ENCODE peak calls at places on chromosomes 6 and 20, in seven cellular contexts. One of them, this sample, is unnamed.
A peak's percentile ranks its signal among the peaks of the same experiment; 100 is the strongest.

GRCh38 chr6:24910331-24910849 is 25.4 kb downstream of the RIPOR2 start:
- DNase-seq in Peyer's patch: no peak
- DNase-seq in suprapubic skin: peak; percentile 67
- DNase-seq in transverse colon: no peak
- DNase-seq in body of pancreas: peak; percentile 19
- DNase-seq in ovary: peak; percentile 28
- DNase-seq in NB4: no peak
- DNase-seq in this sample: no peak

GRCh38 chr6:57305754-57306153 is 11.7 kb upstream of the PRIM2 start:
- DNase-seq in Peyer's patch: no peak
- DNase-seq in suprapubic skin: no peak
- DNase-seq in transverse colon: no peak
- DNase-seq in body of pancreas: no peak
- DNase-seq in ovary: no peak
- DNase-seq in NB4: no peak
- DNase-seq in this sample: no peak

GRCh38 chr6:84774174-84775158 is 10.1 kb upstream of the TBX18 start:
- DNase-seq in Peyer's patch: peak; percentile 50
- DNase-seq in suprapubic skin: peak; percentile 61
- DNase-seq in transverse colon: no peak
- DNase-seq in body of pancreas: peak; percentile 73
- DNase-seq in ovary: peak; percentile 21
- DNase-seq in NB4: no peak
- DNase-seq in this sample: peak; percentile 36

GRCh38 chr6:144896296-144896695 is 611.2 kb downstream of the UTRN start:
- DNase-seq in Peyer's patch: no peak
- DNase-seq in suprapubic skin: no peak
- DNase-seq in transverse colon: no peak
- DNase-seq in body of pancreas: no peak
- DNase-seq in ovary: no peak
- DNase-seq in NB4: no peak
- DNase-seq in this sample: no peak

GRCh38 chr20:25057234-25058050 is 497 bp downstream of the ACSS1 start:
- DNase-seq in Peyer's patch: peak; percentile 88
- DNase-seq in suprapubic skin: peak; percentile 78
- DNase-seq in transverse colon: peak; percentile 85
- DNase-seq in body of pancreas: peak; percentile 86
- DNase-seq in ovary: peak; percentile 65
- DNase-seq in NB4: peak; percentile 79
- DNase-seq in this sample: peak; percentile 77

GRCh38 chr6:89081129-89081422 is 525 bp downstream of the PNRC1 start:
- DNase-seq in Peyer's patch: no peak
- DNase-seq in suprapubic skin: no peak
- DNase-seq in transverse colon: no peak
- DNase-seq in body of pancreas: no peak
- DNase-seq in ovary: no peak
- DNase-seq in NB4: no peak
- DNase-seq in this sample: no peak

GRCh38 chr20:50475879-50476292 is 34.3 kb upstream of the PTPN1 start:
- DNase-seq in Peyer's patch: peak; percentile 63
- DNase-seq in suprapubic skin: no peak
- DNase-seq in transverse colon: peak; percentile 74
- DNase-seq in body of pancreas: no peak
- DNase-seq in ovary: peak; percentile 73
- DNase-seq in NB4: peak; percentile 31
- DNase-seq in this sample: peak; percentile 72

GRCh38 chr6:158620963-158621693 is 23.4 kb downstream of the DYNLT1 start:
- DNase-seq in Peyer's patch: peak; percentile 25
- DNase-seq in suprapubic skin: no peak
- DNase-seq in transverse colon: no peak
- DNase-seq in body of pancreas: no peak
- DNase-seq in ovary: no peak
- DNase-seq in NB4: no peak
- DNase-seq in this sample: no peak

GRCh38 chr6:151141685-151142084 is 98.1 kb upstream of the AKAP12 start:
- DNase-seq in Peyer's patch: no peak
- DNase-seq in suprapubic skin: no peak
- DNase-seq in transverse colon: no peak
- DNase-seq in body of pancreas: no peak
- DNase-seq in ovary: no peak
- DNase-seq in NB4: no peak
- DNase-seq in this sample: no peak

GRCh38 chr20:137668-138131 is 4.7 kb upstream of the DEFB126 start:
- DNase-seq in Peyer's patch: no peak
- DNase-seq in suprapubic skin: no peak
- DNase-seq in transverse colon: no peak
- DNase-seq in body of pancreas: no peak
- DNase-seq in ovary: no peak
- DNase-seq in NB4: peak; percentile 44
- DNase-seq in this sample: peak; percentile 43

GRCh38 chr6:3751730-3752537 is 421 bp upstream of the PXDC1 start:
- DNase-seq in Peyer's patch: peak; percentile 86
- DNase-seq in suprapubic skin: peak; percentile 96
- DNase-seq in transverse colon: peak; percentile 86
- DNase-seq in body of pancreas: peak; percentile 85
- DNase-seq in ovary: peak; percentile 91
- DNase-seq in NB4: peak; percentile 70
- DNase-seq in this sample: peak; percentile 58

GRCh38 chr20:45450097-45450818 is 19.3 kb upstream of the WFDC2 start:
- DNase-seq in Peyer's patch: no peak
- DNase-seq in suprapubic skin: no peak
- DNase-seq in transverse colon: peak; percentile 23
- DNase-seq in body of pancreas: peak; percentile 30
- DNase-seq in ovary: no peak
- DNase-seq in NB4: peak; percentile 94
- DNase-seq in this sample: peak; percentile 69

GRCh38 chr6:36907781-36908180 is 22.0 kb downstream of the C6orf89 start:
- DNase-seq in Peyer's patch: no peak
- DNase-seq in suprapubic skin: no peak
- DNase-seq in transverse colon: peak; percentile 44
- DNase-seq in body of pancreas: peak; percentile 90
- DNase-seq in ovary: peak; percentile 86
- DNase-seq in NB4: no peak
- DNase-seq in this sample: peak; percentile 30

GRCh38 chr6:143515766-143516355 is 4.3 kb upstream of the FUCA2 start:
- DNase-seq in Peyer's patch: no peak
- DNase-seq in suprapubic skin: no peak
- DNase-seq in transverse colon: no peak
- DNase-seq in body of pancreas: no peak
- DNase-seq in ovary: no peak
- DNase-seq in NB4: no peak
- DNase-seq in this sample: no peak

GRCh38 chr6:164303092-164304007 is 888.8 kb downstream of the QKI start:
- DNase-seq in Peyer's patch: no peak
- DNase-seq in suprapubic skin: no peak
- DNase-seq in transverse colon: no peak
- DNase-seq in body of pancreas: peak; percentile 15
- DNase-seq in ovary: no peak
- DNase-seq in NB4: no peak
- DNase-seq in this sample: no peak

GRCh38 chr20:63031251-63032014 is 24.7 kb upstream of the BHLHE23 start:
- DNase-seq in Peyer's patch: peak; percentile 41
- DNase-seq in suprapubic skin: no peak
- DNase-seq in transverse colon: no peak
- DNase-seq in body of pancreas: no peak
- DNase-seq in ovary: no peak
- DNase-seq in NB4: no peak
- DNase-seq in this sample: no peak

GRCh38 chr20:57457243-57457761 is 66.1 kb downstream of the RBM38 start:
- DNase-seq in Peyer's patch: no peak
- DNase-seq in suprapubic skin: no peak
- DNase-seq in transverse colon: no peak
- DNase-seq in body of pancreas: no peak
- DNase-seq in ovary: no peak
- DNase-seq in NB4: peak; percentile 47
- DNase-seq in this sample: no peak

GRCh38 chr20:54573838-54574237 is 98.4 kb downstream of the DOK5 start:
- DNase-seq in Peyer's patch: no peak
- DNase-seq in suprapubic skin: no peak
- DNase-seq in transverse colon: no peak
- DNase-seq in body of pancreas: no peak
- DNase-seq in ovary: no peak
- DNase-seq in NB4: no peak
- DNase-seq in this sample: no peak

GRCh38 chr6:104710543-104711335 is 149.0 kb downstream of the HACE1 start:
- DNase-seq in Peyer's patch: no peak
- DNase-seq in suprapubic skin: no peak
- DNase-seq in transverse colon: no peak
- DNase-seq in body of pancreas: no peak
- DNase-seq in ovary: no peak
- DNase-seq in NB4: no peak
- DNase-seq in this sample: no peak

GRCh38 chr6:24524801-24525200 is 30.0 kb downstream of the ALDH5A1 start:
- DNase-seq in Peyer's patch: no peak
- DNase-seq in suprapubic skin: no peak
- DNase-seq in transverse colon: no peak
- DNase-seq in body of pancreas: no peak
- DNase-seq in ovary: no peak
- DNase-seq in NB4: peak; percentile 66
- DNase-seq in this sample: peak; percentile 53

GRCh38 chr6:134317471-134318131 is at the start of gene SGK1:
- DNase-seq in Peyer's patch: no peak
- DNase-seq in suprapubic skin: no peak
- DNase-seq in transverse colon: no peak
- DNase-seq in body of pancreas: peak; percentile 29
- DNase-seq in ovary: peak; percentile 73
- DNase-seq in NB4: no peak
- DNase-seq in this sample: peak; percentile 79

GRCh38 chr6:31497595-31498476 is at the start of gene MICB:
- DNase-seq in Peyer's patch: peak; percentile 88
- DNase-seq in suprapubic skin: peak; percentile 85
- DNase-seq in transverse colon: peak; percentile 85
- DNase-seq in body of pancreas: peak; percentile 87
- DNase-seq in ovary: peak; percentile 39
- DNase-seq in NB4: peak; percentile 91
- DNase-seq in this sample: peak; percentile 88
- TF ChIP-seq POLR2A in Peyer's patch: no peak
- TF ChIP-seq POLR2A in suprapubic skin: no peak
- TF ChIP-seq POLR2A in transverse colon: peak; percentile 55
- TF ChIP-seq POLR2A in body of pancreas: peak; percentile 56
- TF ChIP-seq POLR2A in ovary: no peak
- TF ChIP-seq POLR2A in NB4: peak; percentile 29
- TF ChIP-seq POLR2A in this sample: peak; percentile 32

DNA sequence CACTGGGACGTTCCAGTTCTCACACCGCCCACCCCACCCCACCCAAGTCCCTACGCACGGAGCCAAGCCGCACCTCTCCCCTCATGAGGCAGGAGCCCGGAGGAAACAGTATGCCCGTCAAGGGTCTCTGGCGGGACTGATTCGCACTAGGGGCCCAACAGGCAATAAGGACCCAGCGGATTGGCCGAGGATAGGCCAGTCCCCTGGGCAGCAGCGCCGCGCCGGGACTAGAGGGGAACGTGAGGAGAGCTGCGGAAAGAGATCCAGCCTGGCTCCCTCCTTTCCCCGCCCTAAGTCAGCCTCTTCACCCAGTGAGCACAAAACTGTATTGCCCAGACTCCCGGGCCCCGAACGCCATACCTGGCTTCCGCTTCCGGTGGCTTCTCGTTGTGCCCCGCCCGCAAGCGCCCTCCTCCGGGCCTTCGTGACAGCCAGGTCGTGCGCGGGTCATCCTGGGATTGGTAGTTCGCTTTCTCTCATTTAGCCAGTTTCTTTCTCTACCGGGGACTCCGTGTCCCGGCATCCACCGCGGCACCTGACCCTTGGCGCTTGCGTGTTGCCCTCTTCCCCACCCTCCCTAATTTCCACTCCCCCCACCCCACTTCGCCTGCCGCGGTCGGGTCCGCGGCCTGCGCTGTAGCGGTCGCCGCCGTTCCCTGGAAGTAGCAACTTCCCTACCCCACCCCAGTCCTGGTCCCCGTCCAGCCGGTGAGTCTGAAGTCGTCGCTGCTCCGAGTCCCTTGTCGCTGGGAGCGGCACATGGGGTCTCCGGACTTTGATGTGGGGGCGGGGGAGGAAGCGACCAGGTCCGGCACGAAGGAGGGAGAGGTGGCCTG is at the start of gene CSNK2B:
- DNase-seq in Peyer's patch: peak; percentile 99
- DNase-seq in suprapubic skin: peak; percentile 100
- DNase-seq in transverse colon: peak; percentile 99
- DNase-seq in body of pancreas: peak; percentile 99
- DNase-seq in ovary: peak; percentile 97
- DNase-seq in NB4: peak; percentile 100
- DNase-seq in this sample: peak; percentile 98
- TF ChIP-seq POLR2A in Peyer's patch: peak; percentile 85
- TF ChIP-seq POLR2A in suprapubic skin: peak; percentile 76
- TF ChIP-seq POLR2A in transverse colon: peak; percentile 94
- TF ChIP-seq POLR2A in body of pancreas: peak; percentile 91
- TF ChIP-seq POLR2A in ovary: peak; percentile 84
- TF ChIP-seq POLR2A in NB4: peak; percentile 76
- TF ChIP-seq POLR2A in this sample: peak; percentile 91

DNA sequence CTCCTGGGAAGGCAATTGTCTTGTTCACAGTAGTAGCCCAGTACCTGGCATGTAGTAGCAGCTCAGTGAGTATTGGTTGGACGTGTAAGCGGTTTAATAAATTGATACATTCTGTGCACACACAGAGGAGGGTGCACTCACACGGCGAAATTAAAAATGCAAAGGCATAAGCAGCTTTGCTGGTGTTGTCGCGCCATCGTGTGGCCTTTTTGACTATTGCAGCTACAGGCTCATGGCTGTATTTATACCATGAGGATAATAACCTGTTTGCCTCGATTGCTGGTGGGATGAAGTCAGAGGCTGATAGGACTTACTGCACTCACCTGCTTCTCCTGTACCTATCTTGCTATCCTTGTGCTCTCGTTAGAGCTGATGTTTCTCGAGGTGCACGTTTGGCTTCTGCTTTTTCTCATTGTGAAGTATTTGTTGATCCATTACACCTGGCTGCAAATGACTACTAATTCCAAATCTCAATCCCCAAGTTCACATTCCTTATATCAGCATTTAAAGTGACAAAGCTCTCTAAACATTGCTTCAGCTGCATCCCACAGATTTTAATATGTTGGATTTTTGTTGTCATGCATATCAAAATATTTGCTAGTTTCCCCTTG is 61.5 kb downstream of the TBXT start:
- DNase-seq in Peyer's patch: peak; percentile 62
- DNase-seq in suprapubic skin: peak; percentile 71
- DNase-seq in transverse colon: peak; percentile 73
- DNase-seq in body of pancreas: peak; percentile 87
- DNase-seq in ovary: peak; percentile 79
- DNase-seq in NB4: peak; percentile 76
- DNase-seq in this sample: peak; percentile 52
- TF ChIP-seq POLR2A in Peyer's patch: no peak
- TF ChIP-seq POLR2A in suprapubic skin: no peak
- TF ChIP-seq POLR2A in transverse colon: no peak
- TF ChIP-seq POLR2A in body of pancreas: no peak
- TF ChIP-seq POLR2A in ovary: no peak
- TF ChIP-seq POLR2A in NB4: no peak
- TF ChIP-seq POLR2A in this sample: no peak

DNA sequence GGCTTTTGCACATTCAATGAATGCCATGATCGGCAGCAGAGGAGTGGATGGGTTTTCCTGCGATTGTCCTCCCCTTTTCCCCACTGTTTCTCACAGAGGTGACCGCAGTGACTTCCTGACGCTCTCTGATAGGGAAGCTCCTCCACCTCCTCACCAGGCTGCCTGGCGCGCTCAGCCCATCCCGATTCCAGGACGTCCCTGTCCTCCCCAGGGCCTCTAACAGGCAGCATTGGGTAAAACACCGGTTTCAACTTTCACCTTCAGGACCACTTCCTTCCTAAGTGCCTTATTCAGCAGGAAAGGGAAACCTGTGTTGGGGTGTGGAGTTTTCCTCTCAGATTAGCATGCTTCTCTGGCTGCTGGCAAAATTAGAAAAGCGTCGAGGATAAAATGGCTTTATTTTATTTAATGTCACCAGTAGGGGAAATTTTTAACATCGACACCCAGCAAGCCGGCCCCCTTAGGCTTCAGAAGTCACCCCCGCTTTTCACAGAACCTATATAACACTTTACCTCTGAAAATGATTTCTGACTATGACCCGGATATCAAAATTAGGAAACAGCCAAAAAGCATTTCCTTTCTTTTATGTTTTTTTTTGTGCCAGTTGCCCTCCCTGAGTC is 570.4 kb upstream of the GJE1 start:
- DNase-seq in Peyer's patch: peak; percentile 47
- DNase-seq in suprapubic skin: peak; percentile 53
- DNase-seq in transverse colon: peak; percentile 9
- DNase-seq in body of pancreas: peak; percentile 7
- DNase-seq in ovary: peak; percentile 27
- DNase-seq in NB4: peak; percentile 49
- DNase-seq in this sample: peak; percentile 20
- TF ChIP-seq POLR2A in Peyer's patch: no peak
- TF ChIP-seq POLR2A in suprapubic skin: no peak
- TF ChIP-seq POLR2A in transverse colon: no peak
- TF ChIP-seq POLR2A in body of pancreas: no peak
- TF ChIP-seq POLR2A in ovary: no peak
- TF ChIP-seq POLR2A in NB4: no peak
- TF ChIP-seq POLR2A in this sample: no peak

This sample was measured in erythroblast.